ENCODE peak calls at places on chromosomes 5 and 9, in four cellular contexts. One of them, this sample, is unnamed.

GRCh38 chr9:22813520-22813919 is 366.9 kb downstream of the DMRTA1 start:
- DNase-seq in dermis blood vessel endothelial cell: no peak
- DNase-seq in stimulated activated CD8-positive, alpha-beta memory T cell treated with anti-CD3 and anti-CD28 coated beads, Interleukin-4, amount 100 ng/mL, for 4 hours: no peak
- DNase-seq in T-helper 1 cell: no peak
- DNase-seq in this sample: no peak

GRCh38 chr5:139389701-139390638 is at the start of gene MZB1:
- DNase-seq in dermis blood vessel endothelial cell: no peak
- DNase-seq in stimulated activated CD8-positive, alpha-beta memory T cell treated with anti-CD3 and anti-CD28 coated beads, Interleukin-4, amount 100 ng/mL, for 4 hours: no peak
- DNase-seq in T-helper 1 cell: peak; percentile 22
- DNase-seq in this sample: no peak

GRCh38 chr5:108749130-108749861 is 1.6 kb downstream of the FER start:
- DNase-seq in dermis blood vessel endothelial cell: peak; percentile 34
- DNase-seq in stimulated activated CD8-positive, alpha-beta memory T cell treated with anti-CD3 and anti-CD28 coated beads, Interleukin-4, amount 100 ng/mL, for 4 hours: no peak
- DNase-seq in T-helper 1 cell: no peak
- DNase-seq in this sample: no peak

GRCh38 chr5:132704875-132705274 is 31.1 kb downstream of the IL4 start:
- DNase-seq in dermis blood vessel endothelial cell: peak; percentile 54
- DNase-seq in stimulated activated CD8-positive, alpha-beta memory T cell treated with anti-CD3 and anti-CD28 coated beads, Interleukin-4, amount 100 ng/mL, for 4 hours: no peak
- DNase-seq in T-helper 1 cell: no peak
- DNase-seq in this sample: no peak

GRCh38 chr9:120435066-120435465 is 144.9 kb downstream of the CDK5RAP2 start:
- DNase-seq in dermis blood vessel endothelial cell: no peak
- DNase-seq in stimulated activated CD8-positive, alpha-beta memory T cell treated with anti-CD3 and anti-CD28 coated beads, Interleukin-4, amount 100 ng/mL, for 4 hours: no peak
- DNase-seq in T-helper 1 cell: no peak
- DNase-seq in this sample: no peak

GRCh38 chr9:81772144-81772543 is 82.8 kb upstream of the TLE1 start:
- DNase-seq in dermis blood vessel endothelial cell: peak; percentile 35
- DNase-seq in stimulated activated CD8-positive, alpha-beta memory T cell treated with anti-CD3 and anti-CD28 coated beads, Interleukin-4, amount 100 ng/mL, for 4 hours: no peak
- DNase-seq in T-helper 1 cell: no peak
- DNase-seq in this sample: no peak

GRCh38 chr9:84702469-84702868 is 32.9 kb downstream of the NTRK2 start:
- DNase-seq in dermis blood vessel endothelial cell: no peak
- DNase-seq in stimulated activated CD8-positive, alpha-beta memory T cell treated with anti-CD3 and anti-CD28 coated beads, Interleukin-4, amount 100 ng/mL, for 4 hours: no peak
- DNase-seq in T-helper 1 cell: no peak
- DNase-seq in this sample: peak; percentile 22

GRCh38 chr5:25862276-25862675 is 1176.1 kb downstream of the CDH9 start:
- DNase-seq in dermis blood vessel endothelial cell: no peak
- DNase-seq in stimulated activated CD8-positive, alpha-beta memory T cell treated with anti-CD3 and anti-CD28 coated beads, Interleukin-4, amount 100 ng/mL, for 4 hours: no peak
- DNase-seq in T-helper 1 cell: no peak
- DNase-seq in this sample: no peak

GRCh38 chr5:140351609-140352334 is 5.4 kb upstream of the HBEGF start:
- DNase-seq in dermis blood vessel endothelial cell: peak; percentile 87
- DNase-seq in stimulated activated CD8-positive, alpha-beta memory T cell treated with anti-CD3 and anti-CD28 coated beads, Interleukin-4, amount 100 ng/mL, for 4 hours: peak; percentile 14
- DNase-seq in T-helper 1 cell: peak; percentile 66
- DNase-seq in this sample: peak; percentile 47

GRCh38 chr9:126986506-126986951 is 71.9 kb downstream of the RALGPS1 start:
- DNase-seq in dermis blood vessel endothelial cell: no peak
- DNase-seq in stimulated activated CD8-positive, alpha-beta memory T cell treated with anti-CD3 and anti-CD28 coated beads, Interleukin-4, amount 100 ng/mL, for 4 hours: no peak
- DNase-seq in T-helper 1 cell: no peak
- DNase-seq in this sample: no peak

This sample was measured in cerebellar nuclear complex.